ENCODE peak calls at places on chromosome X, in seven cellular contexts. W is K562, C is astrocyte of the spinal cord, F is cardiac fibroblast, M is fibroblast of pulmonary artery, Z is HFF-Myc, H is HepG2. X is an unnamed sample.

GRCh38 chrX:17617794-17618193 is 119.5 kb upstream of the SCML1 start:
- DNase-seq in Z (no peak), C (no peak), H (no peak), M (no peak), F (no peak), W (no peak), X (no peak)

GRCh38 chrX:96417695-96418094 is 266.9 kb upstream of the DIAPH2 start:
- DNase-seq in W (no peak), M (no peak), H (no peak), F (no peak), Z (no peak), C (no peak), X (no peak)

GRCh38 chrX:84188320-84188834 is 378 bp upstream of the RPS6KA6 start:
- DNase-seq in W (no peak), M (peak), C (peak), Z (peak), F (peak), H (no peak), X (peak)

GRCh38 chrX:13048265-13048664 is 3.8 kb upstream of the FAM9C start:
- DNase-seq in W (no peak), M (no peak), C (peak), H (no peak), Z (no peak), F (no peak), X (no peak)

GRCh38 chrX:110120025-110120424 is 117.1 kb downstream of the TMEM164 start:
- DNase-seq in H (no peak), Z (no peak), C (no peak), M (no peak), F (peak), W (no peak), X (no peak)

GRCh38 chrX:72554448-72555140 is 18.0 kb downstream of the HDAC8 start:
- DNase-seq in H (no peak), W (peak), M (no peak), Z (no peak), C (peak), F (no peak), X (peak)

GRCh38 chrX:46444011-46444410 is 101.2 kb downstream of the ZNF674 start:
- DNase-seq in W (no peak), H (peak), F (peak), Z (peak), C (peak), M (peak), X (no peak)

GRCh38 chrX:110759785-110760184 is 35.8 kb downstream of the CHRDL1 start:
- DNase-seq in F (no peak), M (no peak), Z (no peak), H (no peak), W (no peak), C (peak), X (no peak)

GRCh38 chrX:110258552-110258951 is 59.3 kb downstream of the AMMECR1 start:
- DNase-seq in F (no peak), Z (no peak), H (no peak), W (no peak), M (peak), C (peak), X (no peak)

GRCh38 chrX:131841496-131842410 is 181.3 kb upstream of the STK26 start:
- DNase-seq in C (peak), F (peak), W (peak), M (peak), H (peak), Z (no peak), X (peak)

GRCh38 chrX:131277543-131278115 is 11.5 kb downstream of the IGSF1 start:
- DNase-seq in F (no peak), C (no peak), H (no peak), M (no peak), W (no peak), Z (no peak), X (peak)

GRCh38 chrX:65463550-65463949 is 71.0 kb downstream of the LAS1L start:
- DNase-seq in C (no peak), H (no peak), Z (no peak), W (no peak), F (peak), M (peak), X (no peak)

GRCh38 chrX:9610774-9611392 is 146.0 kb downstream of the TBL1X start:
- DNase-seq in Z (no peak), H (no peak), C (peak), W (no peak), F (peak), M (peak), X (no peak)

GRCh38 chrX:154829102-154829501 is 5.4 kb downstream of the SMIM9 start:
- DNase-seq in F (no peak), W (no peak), M (no peak), Z (no peak), H (no peak), C (no peak), X (no peak)

GRCh38 chrX:56800801-56801200 is 71.8 kb downstream of the NBDY start:
- DNase-seq in F (no peak), W (no peak), H (no peak), M (peak), C (no peak), Z (no peak), X (no peak)

GRCh38 chrX:45424341-45424740 is 223.7 kb upstream of the DIPK2B start:
- DNase-seq in Z (no peak), H (no peak), F (peak), W (no peak), M (no peak), C (no peak), X (no peak)

GRCh38 chrX:85611926-85612325 is 232.5 kb upstream of the POF1B start:
- DNase-seq in F (peak), M (peak), W (no peak), H (no peak), C (peak), Z (no peak), X (no peak)

GRCh38 chrX:128781506-128781905 is 729.3 kb upstream of the ACTRT1 start:
- DNase-seq in M (no peak), Z (no peak), C (no peak), H (peak), W (no peak), F (no peak), X (peak)

GRCh38 chrX:69186651-69187050 is 21.4 kb upstream of the PJA1 start:
- DNase-seq in C (no peak), W (no peak), Z (no peak), H (no peak), F (no peak), M (no peak), X (no peak)

GRCh38 chrX:20654596-20655106 is 387.9 kb upstream of the RPS6KA3 start:
- DNase-seq in C (no peak), Z (no peak), W (no peak), F (no peak), H (no peak), M (no peak), X (no peak)

GRCh38 chrX:107542500-107542899 is 85.8 kb upstream of the PRPS1 start:
- DNase-seq in M (peak), W (no peak), H (peak), Z (no peak), C (peak), F (no peak), X (no peak)

GRCh38 chrX:55489315-55490009 is at the start of gene USP51:
- DNase-seq in M (peak), Z (no peak), H (no peak), F (peak), C (peak), W (peak), X (peak)
- TF ChIP-seq CTCF in M (no peak), Z (no peak), H (no peak), F (no peak), C (no peak), W (no peak), X (no peak)

GRCh38 chrX:103687073-103687695 is 685 bp upstream of the MORF4L2 start:
- DNase-seq in F (no peak), C (no peak), H (no peak), W (peak), M (no peak), Z (no peak), X (peak)
- TF ChIP-seq CTCF in F (peak), C (peak), H (peak), W (peak), M (peak), Z (peak), X (no peak)

GRCh38 chrX:23907496-23908218 is at the start of the genes APOO and CXorf58:
- DNase-seq in H (peak), Z (no peak), M (peak), C (peak), F (peak), W (peak), X (peak)

GRCh38 chrX:23907106-23907495 is 637 bp downstream of the APOO start:
- DNase-seq in M (no peak), W (peak), C (no peak), H (no peak), Z (no peak), F (no peak), X (no peak)

GRCh38 chrX:23911436-23911835 is 3.6 kb downstream of the CXorf58 start:
- DNase-seq in M (no peak), C (no peak), F (no peak), H (no peak), Z (no peak), W (no peak), X (no peak)

GRCh38 chrX:23904096-23904495 is 3.6 kb downstream of the APOO start:
- DNase-seq in F (peak), W (peak), H (no peak), M (peak), C (peak), Z (no peak), X (no peak)

DNA sequence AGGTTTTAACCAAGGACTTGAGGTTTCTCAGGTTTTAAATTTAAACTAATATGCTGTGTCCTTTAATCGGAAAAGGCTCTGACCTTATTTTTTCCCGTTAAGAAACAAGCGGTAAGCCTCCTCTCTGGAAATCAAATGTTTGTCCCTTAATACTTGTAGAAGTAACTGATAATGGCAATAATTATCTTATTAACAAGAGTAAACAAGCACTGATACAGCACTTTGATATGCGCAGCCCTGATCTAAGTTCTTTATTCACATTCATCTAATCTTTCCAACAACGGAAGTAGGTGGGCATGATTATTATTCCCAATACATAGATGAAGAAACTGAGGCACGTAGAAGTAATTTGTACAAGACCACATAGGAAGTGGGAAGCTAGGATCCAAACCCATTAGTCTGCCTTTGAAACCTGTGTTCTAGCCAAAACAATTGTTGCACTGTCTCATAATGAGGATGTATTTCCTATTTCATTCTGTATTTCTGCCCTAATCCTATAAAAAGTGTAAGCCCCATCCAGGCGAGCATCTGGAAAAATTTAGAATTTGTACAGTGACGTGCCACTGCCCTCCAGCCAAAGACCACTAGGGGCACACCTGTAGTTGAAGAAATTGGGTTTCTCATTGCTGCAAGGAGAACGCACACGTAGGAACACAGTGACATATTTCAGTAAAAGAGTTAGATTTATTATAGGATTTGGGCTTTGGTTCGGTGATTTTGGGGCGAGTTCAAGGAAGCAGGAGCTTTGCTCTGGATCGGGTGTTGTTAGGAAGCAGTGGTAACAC is 605 bp downstream of the CXorf58 start:
- DNase-seq in H (no peak), C (no peak), W (no peak), F (no peak), Z (no peak), M (no peak), X (peak)
- TF ChIP-seq CTCF in H (peak), C (peak), W (peak), F (peak), Z (peak), M (peak), X (no peak)

GRCh38 chrX:138986235-138986634 is 274.7 kb upstream of the FGF13 start:
- DNase-seq in C (peak), W (no peak), Z (no peak), M (no peak), H (no peak), F (no peak), X (no peak)
- TF ChIP-seq CTCF in C (no peak), W (no peak), Z (no peak), M (no peak), H (no peak), F (no peak), X (no peak)

GRCh38 chrX:78622834-78623233 is 36.3 kb downstream of the RTL3 start:
- DNase-seq in F (no peak), C (no peak), Z (no peak), H (no peak), W (no peak), M (no peak), X (no peak)
- TF ChIP-seq CTCF in F (no peak), C (no peak), Z (no peak), H (no peak), W (no peak), M (no peak), X (no peak)

GRCh38 chrX:40273356-40274050 is 175.7 kb upstream of the BCOR start:
- DNase-seq in W (peak), M (peak), F (peak), C (no peak), H (no peak), Z (no peak), X (no peak)
- TF ChIP-seq CTCF in W (no peak), M (no peak), F (no peak), C (no peak), H (no peak), Z (no peak), X (no peak)

GRCh38 chrX:29044802-29045201 is 457.6 kb downstream of the IL1RAPL1 start:
- DNase-seq in H (no peak), F (peak), Z (no peak), C (peak), M (peak), W (no peak), X (no peak)
- TF ChIP-seq CTCF in H (no peak), F (peak), Z (no peak), C (peak), M (peak), W (no peak), X (no peak)